ENCODE peak calls at places on chromosomes 13 and 19, in five cellular contexts. P is heart right ventricle, V is cardiac muscle cell, T is ovary, M is IMR-90. H is an unnamed sample.

GRCh38 chr19:11848594-11849263 is at the start of gene ZNF439:
- DNase-seq in P (peak; percentile 91), V (peak; percentile 83), T (peak; percentile 81), M (peak; percentile 71), H (peak; percentile 11)

GRCh38 chr13:86960876-86961275 is 710.3 kb upstream of the SLITRK5 start:
- DNase-seq in P (no peak), V (no peak), T (no peak), M (peak; percentile 33), H (no peak)

GRCh38 chr13:74825170-74825948 is 656.6 kb downstream of the TBC1D4 start:
- DNase-seq in P (no peak), V (peak; percentile 85), T (no peak), M (peak; percentile 49), H (no peak)

GRCh38 chr19:50341091-50341564 is 12.0 kb upstream of the KCNC3 start:
- DNase-seq in P (no peak), V (no peak), T (no peak), M (no peak), H (no peak)

GRCh38 chr13:32001392-32001768 is 30.2 kb upstream of the FRY start:
- DNase-seq in P (peak; percentile 24), V (peak; percentile 78), T (no peak), M (peak; percentile 41), H (peak; percentile 25)

GRCh38 chr13:95360464-95361097 is 59.3 kb upstream of the ABCC4 start:
- DNase-seq in P (no peak), V (no peak), T (no peak), M (peak; percentile 49), H (no peak)

GRCh38 chr13:111483621-111483987 is 163.2 kb downstream of the TEX29 start:
- DNase-seq in P (no peak), V (no peak), T (no peak), M (no peak), H (no peak)

GRCh38 chr19:45638930-45639729 is at the start of gene EML2:
- DNase-seq in P (peak; percentile 55), V (peak; percentile 40), T (peak; percentile 21), M (no peak), H (no peak)

GRCh38 chr13:40464349-40464748 is 202.1 kb downstream of the FOXO1 start:
- DNase-seq in P (no peak), V (no peak), T (no peak), M (no peak), H (no peak)

GRCh38 chr13:65336916-65337315 is 1893.2 kb downstream of the PCDH9 start:
- DNase-seq in P (no peak), V (peak; percentile 92), T (no peak), M (peak; percentile 84), H (no peak)

GRCh38 chr19:6233827-6234511 is 45.8 kb downstream of the MLLT1 start:
- DNase-seq in P (peak; percentile 69), V (peak; percentile 59), T (no peak), M (no peak), H (no peak)

GRCh38 chr13:78372581-78372980 is 230.8 kb downstream of the POU4F1 start:
- DNase-seq in P (no peak), V (no peak), T (no peak), M (no peak), H (no peak)

GRCh38 chr19:21483589-21484170 is 21.7 kb upstream of the ZNF429 start:
- DNase-seq in P (peak; percentile 76), V (peak; percentile 16), T (peak; percentile 38), M (no peak), H (peak; percentile 76)

GRCh38 chr19:42427313-42427712 is at the start of gene LIPE:
- DNase-seq in P (no peak), V (peak; percentile 38), T (no peak), M (no peak), H (no peak)

GRCh38 chr13:42276683-42277082 is 4.7 kb downstream of the AKAP11 start:
- DNase-seq in P (no peak), V (no peak), T (no peak), M (no peak), H (no peak)

GRCh38 chr13:42275098-42275471 is 3.1 kb downstream of the AKAP11 start:
- DNase-seq in P (no peak), V (no peak), T (no peak), M (no peak), H (no peak)

GRCh38 chr13:42275506-42275905 is 3.6 kb downstream of the AKAP11 start:
- DNase-seq in P (no peak), V (no peak), T (no peak), M (no peak), H (no peak)

GRCh38 chr13:42272776-42273175 is 824 bp downstream of the AKAP11 start:
- DNase-seq in P (no peak), V (no peak), T (no peak), M (no peak), H (no peak)

DNA sequence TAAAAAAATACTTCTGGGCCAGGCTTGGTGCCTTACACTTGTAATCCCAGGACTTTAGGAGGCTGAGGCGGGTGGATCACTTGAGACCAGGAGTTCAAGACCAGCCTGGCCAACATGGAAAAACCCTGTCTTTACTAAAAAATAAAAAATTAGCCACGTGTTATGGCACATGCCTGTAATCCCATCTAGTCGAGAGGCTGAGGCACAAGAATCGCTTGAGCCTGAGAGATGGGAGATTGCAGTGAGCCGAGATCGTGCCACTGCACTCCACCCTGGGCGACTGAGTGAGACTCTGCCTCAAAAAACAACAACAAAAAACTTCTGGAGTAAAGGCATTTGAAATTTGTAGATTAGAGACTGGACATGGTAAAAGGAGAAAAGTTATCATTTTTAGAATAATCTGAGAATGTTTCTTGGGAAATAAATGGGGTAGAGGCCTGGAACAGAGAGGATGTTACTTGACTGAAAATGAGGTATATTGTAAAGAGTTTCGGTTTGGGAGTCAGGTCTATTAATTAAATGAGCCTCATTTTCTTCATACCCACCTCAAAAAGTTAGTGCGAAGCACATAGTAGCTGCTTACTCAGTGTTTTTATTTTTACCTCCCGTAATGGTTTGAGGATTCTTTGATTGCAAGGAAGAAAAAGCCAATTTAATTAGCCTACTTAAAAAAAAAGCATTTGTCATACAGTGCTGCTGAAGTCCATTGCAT is 2.6 kb downstream of the AKAP11 start:
- DNase-seq in P (no peak), V (no peak), T (no peak), M (no peak), H (no peak)
- H3K4me3 ChIP-seq in P (no peak overlapping the region), V (no peak overlapping the region), T (no peak overlapping the region), M (no peak overlapping the region), H (no peak overlapping the region)

GRCh38 chr19:40607311-40607871 is 6.2 kb downstream of the LTBP4 start:
- DNase-seq in P (no peak), V (no peak), T (peak; percentile 50), M (no peak), H (no peak)
- H3K4me3 ChIP-seq in P (no peak overlapping the region), V (no peak overlapping the region), T (no peak overlapping the region), M (no peak overlapping the region), H (no peak overlapping the region)

DNA sequence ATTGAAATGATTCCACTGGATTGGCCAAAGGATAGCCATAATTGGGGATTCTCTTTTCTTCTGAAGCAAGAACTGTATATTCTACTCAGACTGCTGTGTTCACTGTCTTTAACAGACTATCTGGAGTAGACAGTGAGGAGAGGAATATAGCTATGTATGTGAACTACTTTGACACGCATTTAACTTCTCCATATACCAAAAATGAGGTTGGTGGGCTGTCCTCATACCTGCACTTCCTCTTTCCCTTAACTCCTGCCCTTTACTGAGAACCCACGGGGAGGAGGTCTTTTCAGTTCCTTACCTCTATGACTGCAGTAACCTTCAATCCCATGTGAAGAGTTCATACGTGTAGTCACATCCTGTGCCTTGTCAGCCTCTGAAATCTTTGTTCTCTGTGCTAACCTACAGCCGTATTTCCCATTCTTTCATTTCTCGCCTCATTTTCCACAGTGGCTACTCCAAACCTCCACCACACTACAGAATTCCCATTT is 305.8 kb downstream of the MTUS2 start:
- DNase-seq in P (no peak), V (no peak), T (no peak), M (no peak), H (no peak)
- H3K4me3 ChIP-seq in P (no peak overlapping the region), V (no peak overlapping the region), T (no peak overlapping the region), M (no peak overlapping the region), H (no peak overlapping the region)

GRCh38 chr19:38734176-38734425 is 10.2 kb downstream of the CAPN12 start:
- DNase-seq in P (no peak), V (no peak), T (no peak), M (no peak), H (no peak)
- H3K4me3 ChIP-seq in P (no peak overlapping the region), V (no peak overlapping the region), T (no peak overlapping the region), M (no peak overlapping the region), H (no peak overlapping the region)

GRCh38 chr13:26185720-26186119 is 36.4 kb downstream of the RNF6 start:
- DNase-seq in P (no peak), V (no peak), T (no peak), M (peak; percentile 3), H (no peak)
- H3K4me3 ChIP-seq in P (peak overlapping the region; percentile 49), V (peak overlapping the region; percentile 34), T (peak overlapping the region; percentile 62), M (peak overlapping the region; percentile 63), H (no peak overlapping the region)

GRCh38 chr19:3979674-3980352 is 5.5 kb downstream of the EEF2 start:
- DNase-seq in P (no peak), V (no peak), T (peak; percentile 15), M (no peak), H (no peak)
- H3K4me3 ChIP-seq in P (no peak overlapping the region), V (no peak overlapping the region), T (no peak overlapping the region), M (no peak overlapping the region), H (no peak overlapping the region)

GRCh38 chr13:50894504-50894903 is 15.1 kb upstream of the RNASEH2B start:
- DNase-seq in P (no peak), V (no peak), T (no peak), M (no peak), H (no peak)

GRCh38 chr13:50894042-50894441 is 15.5 kb upstream of the RNASEH2B start:
- DNase-seq in P (no peak), V (no peak), T (no peak), M (no peak), H (no peak)

GRCh38 chr13:50892162-50892944 is 17.2 kb upstream of the RNASEH2B start:
- DNase-seq in P (no peak), V (no peak), T (no peak), M (no peak), H (no peak)

GRCh38 chr13:50891206-50891605 is 18.4 kb upstream of the RNASEH2B start:
- DNase-seq in P (no peak), V (no peak), T (no peak), M (no peak), H (no peak)

DNA sequence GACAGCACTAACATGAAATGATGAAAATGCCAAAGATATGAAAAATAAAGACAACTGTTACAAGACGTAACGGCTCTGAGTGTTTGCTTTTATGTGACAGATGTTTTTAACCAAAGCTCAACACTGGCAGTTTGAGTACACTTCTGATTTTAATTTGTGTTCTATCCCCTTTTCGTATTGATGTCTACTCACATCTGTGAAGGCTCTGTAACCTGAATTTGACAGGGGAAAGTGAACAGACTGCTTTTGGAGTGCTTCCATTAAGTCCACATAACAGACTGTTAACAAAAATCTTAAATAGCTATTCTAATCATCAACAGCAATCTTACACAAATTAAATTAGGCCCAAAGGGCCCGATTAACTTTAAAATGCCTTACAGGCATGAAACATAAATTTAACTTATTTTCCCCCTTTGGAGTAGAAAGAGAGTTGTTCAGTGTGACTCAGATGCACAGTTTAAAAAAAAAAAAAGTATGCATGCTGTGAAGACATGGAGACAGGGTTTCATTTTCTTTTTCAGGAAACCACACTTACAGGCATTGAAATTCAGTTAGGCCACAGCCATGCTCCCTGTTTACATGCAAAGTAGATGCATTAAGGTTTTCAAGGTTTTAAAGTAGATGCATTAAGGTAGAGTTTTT is 16.3 kb upstream of the RNASEH2B start:
- DNase-seq in P (no peak), V (peak; percentile 29), T (no peak), M (peak; percentile 19), H (no peak)
- H3K4me3 ChIP-seq in P (no peak overlapping the region), V (no peak overlapping the region), T (no peak overlapping the region), M (no peak overlapping the region), H (no peak overlapping the region)

H was measured in iPS DF 6.9.